ENCODE peak calls at places on chromosomes 1 and 21, in eight cellular contexts. R, D, C, L, Q, B, N and J are unnamed samples. For H3K4me1, the result is how much of the 10 kb centered on the place peaks cover.

GRCh38 chr21:36910581-36911307 is 55.7 kb downstream of the HLCS start:
- DNase-seq in R (no peak), D (no peak), C (no peak), L (no peak), Q (no peak), B (no peak), N (no peak), J (no peak)

GRCh38 chr1:165289556-165289955 is 67.0 kb downstream of the LMX1A start:
- DNase-seq in R (no peak), D (no peak), C (no peak), L (no peak), Q (no peak), B (no peak), N (no peak), J (no peak)

GRCh38 chr1:171219751-171220385 is 28.4 kb upstream of the FMO1 start:
- DNase-seq in R (no peak), D (no peak), C (no peak), L (no peak), Q (no peak), B (no peak), N (no peak), J (peak)

GRCh38 chr21:44954281-44954771 is 14.5 kb downstream of the SLX9 start:
- DNase-seq in R (no peak), D (no peak), C (no peak), L (peak), Q (no peak), B (no peak), N (no peak), J (no peak)

GRCh38 chr1:113978863-113979702 is at the start of gene OLFML3:
- DNase-seq in R (peak), D (peak), C (peak), L (peak), Q (peak), B (peak), N (peak), J (peak)

GRCh38 chr1:32684167-32684811 is 18.3 kb downstream of the SYNC start:
- DNase-seq in R (peak), D (no peak), C (no peak), L (no peak), Q (peak), B (peak), N (no peak), J (no peak)

GRCh38 chr21:44593598-44594405 is 1.5 kb upstream of the KRTAP10-6 start:
- DNase-seq in R (peak), D (no peak), C (no peak), L (no peak), Q (no peak), B (no peak), N (no peak), J (no peak)

GRCh38 chr1:182175340-182176068 is 114.0 kb upstream of the ZNF648 start:
- DNase-seq in R (no peak), D (no peak), C (no peak), L (no peak), Q (no peak), B (peak), N (no peak), J (peak)

GRCh38 chr1:88571510-88571909 is 112.6 kb upstream of the PKN2 start:
- DNase-seq in R (no peak), D (no peak), C (no peak), L (no peak), Q (no peak), B (no peak), N (no peak), J (no peak)

GRCh38 chr1:37691497-37692077 is 729 bp upstream of the CDCA8 start:
- DNase-seq in R (peak), D (peak), C (peak), L (peak), Q (peak), B (peak), N (peak), J (peak)

GRCh38 chr1:3504151-3504822 is 49.8 kb downstream of the ARHGEF16 start:
- DNase-seq in R (peak), D (no peak), C (no peak), L (peak), Q (peak), B (no peak), N (peak), J (peak)

GRCh38 chr1:213162338-213162737 is 111.3 kb downstream of the RPS6KC1 start:
- DNase-seq in R (peak), D (no peak), C (no peak), L (no peak), Q (no peak), B (no peak), N (no peak), J (no peak)

GRCh38 chr1:91597215-91597614 is 96.6 kb downstream of the CDC7 start:
- DNase-seq in R (no peak), D (no peak), C (no peak), L (no peak), Q (no peak), B (no peak), N (no peak), J (no peak)

GRCh38 chr1:115251856-115252255 is 86.2 kb downstream of the NGF start:
- DNase-seq in R (no peak), D (no peak), C (no peak), L (no peak), Q (no peak), B (no peak), N (no peak), J (peak)

GRCh38 chr1:37682334-37682987 is 9.9 kb upstream of the CDCA8 start:
- DNase-seq in R (peak), D (peak), C (peak), L (peak), Q (no peak), B (peak), N (peak), J (peak)

GRCh38 chr21:36727886-36728285 is 29.0 kb downstream of the SIM2 start:
- DNase-seq in R (no peak), D (no peak), C (no peak), L (no peak), Q (no peak), B (no peak), N (no peak), J (no peak)

GRCh38 chr1:33338495-33339211 is 17.8 kb upstream of the A3GALT2 start:
- DNase-seq in R (peak), D (no peak), C (no peak), L (peak), Q (no peak), B (peak), N (no peak), J (no peak)

GRCh38 chr21:33293811-33294216 is 27.6 kb downstream of the IL10RB start:
- DNase-seq in R (no peak), D (peak), C (peak), L (no peak), Q (no peak), B (peak), N (no peak), J (peak)

GRCh38 chr1:193763313-193763712 is 576.9 kb upstream of the B3GALT2 start:
- DNase-seq in R (no peak), D (no peak), C (no peak), L (no peak), Q (no peak), B (no peak), N (no peak), J (no peak)

GRCh38 chr21:34942911-34943310 is 106.2 kb downstream of the RUNX1 start:
- DNase-seq in R (no peak), D (no peak), C (no peak), L (no peak), Q (no peak), B (no peak), N (no peak), J (no peak)

GRCh38 chr1:152986578-152986977 is 2.7 kb downstream of the SPRR1A start:
- DNase-seq in R (no peak), D (no peak), C (no peak), L (no peak), Q (no peak), B (no peak), N (no peak), J (no peak)

GRCh38 chr1:160768295-160768657 is 27.7 kb upstream of the LY9 start:
- DNase-seq in R (no peak), D (peak), C (peak), L (peak), Q (no peak), B (no peak), N (no peak), J (peak)

GRCh38 chr1:70442486-70442885 is 31.4 kb downstream of the CTH start:
- DNase-seq in R (no peak), D (no peak), C (no peak), L (no peak), Q (no peak), B (no peak), N (no peak), J (no peak)

GRCh38 chr1:11458811-11459275 is 20.1 kb upstream of the DISP3 start:
- DNase-seq in R (no peak), D (no peak), C (no peak), L (peak), Q (no peak), B (peak), N (no peak), J (no peak)

GRCh38 chr1:202144510-202145324 is at the start of gene ARL8A:
- DNase-seq in R (peak), D (peak), C (peak), L (peak), Q (peak), B (peak), N (no peak), J (no peak)

GRCh38 chr1:204866051-204866596 is 4.5 kb upstream of the NFASC start:
- DNase-seq in R (no peak), D (no peak), C (no peak), L (no peak), Q (no peak), B (no peak), N (no peak), J (no peak)

GRCh38 chr1:94621392-94621791 is 79.8 kb upstream of the F3 start:
- DNase-seq in R (no peak), D (no peak), C (no peak), L (no peak), Q (no peak), B (peak), N (peak), J (peak)

GRCh38 chr1:179984101-179984500 is 29.5 kb downstream of the CEP350 start:
- DNase-seq in R (no peak), D (no peak), C (no peak), L (no peak), Q (no peak), B (no peak), N (no peak), J (peak)

GRCh38 chr1:47113178-47113577 is 24.1 kb upstream of the CYP4A22 start:
- DNase-seq in R (no peak), D (no peak), C (no peak), L (no peak), Q (no peak), B (no peak), N (no peak), J (no peak)
- H3K27ac ChIP-seq in R (no peak), D (no peak), C (no peak), L (no peak), Q (no peak), B (no peak), N (no peak), J (no peak)

DNA sequence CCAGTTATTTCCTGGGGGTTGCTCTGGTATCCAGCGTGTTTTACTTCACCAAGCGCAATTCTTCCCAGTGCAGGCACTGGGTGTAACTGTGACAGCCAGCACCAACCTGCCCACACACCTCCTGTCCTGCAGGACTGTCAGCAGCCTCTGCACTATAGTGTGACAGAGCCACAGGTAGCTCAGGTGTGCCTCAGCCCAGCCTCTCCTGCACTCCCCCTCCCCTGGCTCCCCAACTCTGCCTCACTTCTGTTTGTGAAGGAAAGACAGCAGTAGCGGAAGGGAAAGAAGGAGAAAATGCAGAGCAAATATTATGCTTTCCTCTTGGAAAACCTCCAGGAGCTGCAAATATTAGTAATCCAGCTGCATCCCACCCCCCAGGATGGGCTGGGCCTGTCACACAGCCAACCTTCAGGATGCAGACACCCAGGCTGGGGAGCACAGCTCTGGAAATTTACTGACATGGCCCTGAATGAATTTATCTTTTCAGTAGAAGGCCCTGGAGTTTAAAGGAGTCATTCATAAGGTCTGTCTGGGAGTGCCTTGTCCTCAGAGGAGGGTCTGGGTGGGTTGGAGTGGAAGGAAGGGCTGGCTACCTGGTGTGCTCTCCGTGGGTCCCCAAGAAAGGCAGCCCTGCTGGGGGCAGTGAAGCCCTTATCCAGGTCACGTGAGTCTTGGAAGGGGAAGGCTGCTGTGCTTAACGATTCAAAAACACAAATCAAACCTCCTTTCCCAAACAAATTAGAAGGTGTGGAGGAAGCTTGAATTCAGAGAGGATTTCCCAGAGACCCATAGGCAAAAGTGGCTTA is 20.9 kb downstream of the CAPN2 start:
- DNase-seq in R (no peak), D (no peak), C (no peak), L (peak), Q (no peak), B (no peak), N (no peak), J (no peak)
- H3K4me1 ChIP-seq in R (half or more), D (under half), C (under half), L (half or more), Q (under half), B (under half), N (under half), J (under half)

GRCh38 chr1:29392036-29392435 is 155.7 kb downstream of the PTPRU start:
- DNase-seq in R (no peak), D (no peak), C (no peak), L (no peak), Q (no peak), B (no peak), N (no peak), J (no peak)

GRCh38 chr1:29390075-29390474 is 153.8 kb downstream of the PTPRU start:
- DNase-seq in R (no peak), D (no peak), C (no peak), L (no peak), Q (no peak), B (no peak), N (no peak), J (no peak)

GRCh38 chr1:29390491-29391361 is 154.4 kb downstream of the PTPRU start:
- DNase-seq in R (no peak), D (no peak), C (no peak), L (no peak), Q (no peak), B (no peak), N (no peak), J (no peak)

GRCh38 chr1:29392486-29393450 is 156.4 kb downstream of the PTPRU start:
- DNase-seq in R (no peak), D (no peak), C (no peak), L (no peak), Q (no peak), B (no peak), N (no peak), J (no peak)

GRCh38 chr1:29391362-29391880 is 155.1 kb downstream of the PTPRU start:
- DNase-seq in R (no peak), D (no peak), C (no peak), L (no peak), Q (no peak), B (no peak), N (no peak), J (no peak)
- TF ChIP-seq CTCF in R (no peak), D (no peak), C (no peak), L (no peak), Q (no peak), B (no peak), N (no peak), J (no peak)

DNA sequence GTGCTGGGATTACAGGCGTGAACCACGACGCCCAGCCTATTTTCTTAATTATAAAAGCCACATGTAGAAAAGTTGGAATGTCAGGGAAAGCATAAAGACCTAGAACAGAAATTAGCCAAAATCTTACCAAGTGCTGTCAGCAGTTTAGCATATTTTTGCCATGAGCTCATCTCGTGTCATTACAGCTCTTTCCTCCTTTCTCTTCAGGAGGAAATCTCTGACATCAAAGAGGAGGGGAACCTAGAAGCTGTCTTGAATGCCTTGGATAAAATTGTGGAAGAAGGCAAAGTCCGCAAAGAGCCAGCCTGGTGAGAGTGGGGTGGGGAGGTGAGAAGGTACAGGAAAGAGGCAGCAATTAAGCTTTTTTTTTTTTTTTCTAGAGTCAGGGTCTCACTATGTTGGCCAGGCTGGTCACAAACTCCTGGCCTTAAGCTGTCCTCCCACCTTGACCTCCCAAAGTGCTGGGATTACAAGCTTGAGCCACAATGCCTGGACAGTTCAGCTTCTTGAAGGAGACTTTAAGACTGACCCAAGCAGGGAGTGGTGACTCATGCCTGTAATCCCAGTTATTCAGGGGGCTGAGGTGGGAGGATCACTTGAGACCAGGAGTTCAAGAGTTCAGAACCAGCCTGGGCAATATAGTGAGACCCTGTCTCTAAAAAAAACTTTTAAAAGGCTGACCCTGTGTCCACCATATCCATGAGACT is 8.4 kb upstream of the BGLAP start:
- DNase-seq in R (no peak), D (no peak), C (no peak), L (no peak), Q (no peak), B (no peak), N (no peak), J (no peak)
- H3K27ac ChIP-seq in R (no peak), D (no peak), C (no peak), L (no peak), Q (no peak), B (no peak), N (no peak), J (no peak)

GRCh38 chr1:23924601-23925000 is 11.4 kb upstream of the CNR2 start:
- DNase-seq in R (peak), D (no peak), C (no peak), L (no peak), Q (no peak), B (no peak), N (no peak), J (no peak)

GRCh38 chr1:23925279-23925678 is 12.1 kb upstream of the CNR2 start:
- DNase-seq in R (peak), D (no peak), C (no peak), L (no peak), Q (no peak), B (no peak), N (no peak), J (no peak)

GRCh38 chr1:23928789-23929188 is 15.6 kb upstream of the CNR2 start:
- DNase-seq in R (no peak), D (no peak), C (no peak), L (no peak), Q (no peak), B (no peak), N (no peak), J (no peak)

GRCh38 chr1:23930270-23930669 is 17.1 kb upstream of the CNR2 start:
- DNase-seq in R (no peak), D (peak), C (no peak), L (no peak), Q (peak), B (no peak), N (no peak), J (no peak)

GRCh38 chr1:23927097-23927496 is 13.9 kb upstream of the CNR2 start:
- DNase-seq in R (peak), D (no peak), C (no peak), L (no peak), Q (peak), B (no peak), N (no peak), J (no peak)
- H3K4me1 ChIP-seq in R (under half), D (half or more), C (under half), L (under half), Q (under half), B (under half), N (under half), J (under half)

DNA sequence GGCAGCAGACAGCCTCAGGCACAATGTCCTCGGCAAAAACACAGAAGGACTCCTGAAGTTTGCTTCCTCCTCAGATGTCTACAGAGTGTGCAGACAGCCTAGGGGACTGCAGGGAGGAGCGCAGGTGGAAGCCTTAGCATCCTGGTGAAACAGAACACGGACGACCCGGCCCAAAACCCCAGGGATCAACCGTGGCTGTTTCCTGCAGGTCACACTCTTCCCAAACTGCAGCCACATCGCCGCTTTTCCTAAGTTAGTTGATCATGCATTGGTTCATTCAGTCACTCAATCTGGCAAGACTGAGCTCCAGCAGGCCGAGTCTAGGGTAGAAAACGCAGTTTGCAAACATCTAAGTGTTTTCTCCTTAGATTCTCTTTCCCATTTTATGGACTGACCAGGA is 33.4 kb downstream of the FHAD1 start:
- DNase-seq in R (no peak), D (no peak), C (no peak), L (no peak), Q (no peak), B (no peak), N (no peak), J (no peak)
- TF ChIP-seq CTCF in R (no peak), D (no peak), C (no peak), L (no peak), Q (no peak), B (no peak), N (no peak), J (no peak)

GRCh38 chr1:101152633-101153032 is 84.2 kb upstream of the S1PR1 start:
- DNase-seq in R (no peak), D (no peak), C (no peak), L (no peak), Q (no peak), B (no peak), N (no peak), J (no peak)

GRCh38 chr1:101153692-101154091 is 83.1 kb upstream of the S1PR1 start:
- DNase-seq in R (no peak), D (no peak), C (no peak), L (no peak), Q (no peak), B (no peak), N (no peak), J (no peak)

GRCh38 chr1:101150266-101150665 is 86.6 kb upstream of the S1PR1 start:
- DNase-seq in R (no peak), D (no peak), C (no peak), L (no peak), Q (no peak), B (no peak), N (no peak), J (no peak)

GRCh38 chr1:101148987-101149386 is 87.8 kb upstream of the S1PR1 start:
- DNase-seq in R (no peak), D (no peak), C (no peak), L (no peak), Q (no peak), B (peak), N (no peak), J (no peak)

DNA sequence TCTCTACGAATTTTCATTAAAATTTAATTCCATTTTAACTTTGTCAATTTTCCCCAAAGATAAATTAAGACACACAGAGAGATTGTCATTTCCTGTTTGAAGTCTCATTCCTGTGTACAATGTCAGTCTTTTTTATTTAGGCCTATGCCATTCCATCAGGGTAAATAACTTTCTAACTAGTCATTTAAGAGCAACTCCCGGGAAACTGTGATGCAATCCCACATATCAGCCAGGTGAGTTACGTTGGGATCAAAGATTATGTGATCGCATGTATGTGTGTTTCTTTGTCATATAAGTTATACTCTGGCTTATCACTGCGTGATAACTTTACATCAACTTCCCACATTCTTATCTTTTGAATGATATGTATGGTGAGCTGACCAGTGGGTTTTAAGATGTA is 86.1 kb upstream of the S1PR1 start:
- DNase-seq in R (no peak), D (no peak), C (no peak), L (no peak), Q (no peak), B (no peak), N (no peak), J (peak)
- H3K27ac ChIP-seq in R (no peak), D (no peak), C (no peak), L (peak), Q (no peak), B (no peak), N (no peak), J (peak)